ENCODE peak calls at places on chromosomes 16 and 17, in seven cellular contexts. U, N, Q, T, J, L and G are unnamed samples.
A peak's percentile ranks its signal among the peaks of the same experiment; 100 is the strongest.

GRCh38 chr17:50123649-50124349 is 6.2 kb downstream of the SAMD14 start:
- DNase-seq in U (no peak), N (no peak), Q (no peak), T (no peak), J (no peak), L (peak; percentile 46), G (no peak)

GRCh38 chr16:81879625-81880024 is 100.5 kb downstream of the PLCG2 start:
- DNase-seq in U (no peak), N (no peak), Q (no peak), T (no peak), J (no peak), L (no peak), G (no peak)

GRCh38 chr17:29250666-29251065 is 4.0 kb downstream of the CRYBA1 start:
- DNase-seq in U (no peak), N (no peak), Q (no peak), T (no peak), J (no peak), L (peak; percentile 93), G (no peak)

GRCh38 chr17:16961792-16962191 is 10.1 kb downstream of the TNFRSF13B start:
- DNase-seq in U (no peak), N (no peak), Q (no peak), T (no peak), J (no peak), L (no peak), G (no peak)

GRCh38 chr16:81823111-81823510 is 44.0 kb downstream of the PLCG2 start:
- DNase-seq in U (no peak), N (no peak), Q (peak; percentile 30), T (no peak), J (no peak), L (no peak), G (no peak)

GRCh38 chr16:53768593-53768992 is 64.6 kb downstream of the FTO start:
- DNase-seq in U (no peak), N (peak; percentile 61), Q (no peak), T (no peak), J (no peak), L (peak; percentile 87), G (no peak)

GRCh38 chr17:17860761-17861107 is 23.9 kb upstream of the SREBF1 start:
- DNase-seq in U (no peak), N (no peak), Q (no peak), T (no peak), J (no peak), L (no peak), G (no peak)

GRCh38 chr16:2939968-2940367 is 24.1 kb upstream of the KREMEN2 start:
- DNase-seq in U (no peak), N (no peak), Q (no peak), T (no peak), J (no peak), L (no peak), G (no peak)

GRCh38 chr17:43924558-43924957 is 17.2 kb upstream of the MPP2 start:
- DNase-seq in U (no peak), N (no peak), Q (no peak), T (no peak), J (no peak), L (no peak), G (no peak)

GRCh38 chr16:23268561-23268960 is 33.5 kb upstream of the SCNN1B start:
- DNase-seq in U (no peak), N (no peak), Q (no peak), T (no peak), J (no peak), L (no peak), G (no peak)

GRCh38 chr17:79098282-79098867 is 23.8 kb downstream of the ENGASE start:
- DNase-seq in U (no peak), N (no peak), Q (no peak), T (no peak), J (no peak), L (no peak), G (no peak)

GRCh38 chr17:79097226-79098055 is 22.8 kb downstream of the ENGASE start:
- DNase-seq in U (no peak), N (no peak), Q (no peak), T (no peak), J (no peak), L (no peak), G (no peak)

GRCh38 chr17:79102214-79102613 is 27.6 kb downstream of the ENGASE start:
- DNase-seq in U (no peak), N (no peak), Q (no peak), T (no peak), J (no peak), L (no peak), G (no peak)

GRCh38 chr17:79100405-79100804 is 25.8 kb downstream of the ENGASE start:
- DNase-seq in U (no peak), N (no peak), Q (no peak), T (no peak), J (no peak), L (no peak), G (no peak)

GRCh38 chr17:79101111-79101673 is 26.6 kb downstream of the ENGASE start:
- DNase-seq in U (no peak), N (no peak), Q (no peak), T (no peak), J (no peak), L (no peak), G (no peak)
- H3K9me3 ChIP-seq in U (no peaks in the 10 kb centered on the region), N (no peaks in the 10 kb centered on the region), Q (no peaks in the 10 kb centered on the region), T (no peaks in the 10 kb centered on the region), J (no peaks in the 10 kb centered on the region), L (no peaks in the 10 kb centered on the region), G (no peaks in the 10 kb centered on the region)

DNA sequence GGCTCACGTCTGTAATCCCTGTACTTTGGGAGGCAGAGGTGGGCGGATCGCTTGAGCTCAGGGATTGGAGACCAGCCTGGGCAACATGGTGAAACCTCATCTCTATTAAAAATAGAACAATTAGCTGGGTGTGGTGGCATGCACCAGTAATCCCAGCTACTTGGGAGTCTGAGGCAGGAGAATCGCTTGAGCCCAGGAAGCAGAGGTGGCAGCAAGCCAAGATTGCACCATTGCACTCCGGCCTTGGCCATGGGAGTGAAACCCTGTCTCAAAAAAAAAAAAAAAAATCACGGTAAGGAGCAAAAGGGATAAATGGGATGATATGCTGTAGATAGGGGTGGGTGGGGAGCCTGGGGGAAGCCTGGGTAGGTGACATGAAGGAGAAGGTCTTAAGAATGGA is 20.4 kb upstream of the TMEM98 start:
- DNase-seq in U (no peak), N (no peak), Q (no peak), T (no peak), J (no peak), L (no peak), G (peak; percentile 63)
- TF ChIP-seq CTCF in U (no peak), N (no peak), Q (no peak), T (no peak), J (no peak), L (no peak), G (no peak)

DNA sequence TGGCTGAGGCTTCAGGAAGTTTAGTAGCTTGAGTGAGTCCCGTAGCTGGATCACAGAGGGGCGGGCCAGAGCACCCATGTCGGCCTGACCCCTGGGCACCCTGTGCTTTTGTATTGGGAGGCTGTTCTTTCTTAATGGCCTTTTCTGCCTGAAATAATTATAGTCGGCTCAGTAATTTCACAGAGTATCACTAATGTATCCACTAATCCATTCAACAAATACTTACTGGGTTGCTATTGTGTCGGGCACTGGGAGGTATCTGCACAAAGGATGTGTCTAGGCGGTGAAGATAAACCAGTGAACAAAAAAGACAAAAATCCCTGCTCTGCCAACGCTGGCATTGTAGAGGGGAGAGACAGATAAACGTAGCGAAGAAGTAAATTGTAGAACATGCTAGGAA is 318.6 kb downstream of the FOXL1 start:
- DNase-seq in U (no peak), N (no peak), Q (no peak), T (no peak), J (no peak), L (no peak), G (no peak)
- TF ChIP-seq POLR2A in U (no peak), N (no peak), Q (no peak), T (no peak), J (no peak), L (no peak), G (no peak)

GRCh38 chr17:27069842-27070508 is 223.9 kb upstream of the WSB1 start:
- DNase-seq in U (no peak), N (no peak), Q (no peak), T (no peak), J (no peak), L (no peak), G (no peak)
- H3K9me3 ChIP-seq in U (no peaks in the 10 kb centered on the region), N (no peaks in the 10 kb centered on the region), Q (no peaks in the 10 kb centered on the region), T (no peaks in the 10 kb centered on the region), J (no peaks in the 10 kb centered on the region), L (peaks cover 4% of the 10 kb centered on the region), G (no peaks in the 10 kb centered on the region)

GRCh38 chr17:48457080-48457836 is 27.2 kb upstream of the SKAP1 start:
- DNase-seq in U (peak; percentile 16), N (peak; percentile 54), Q (peak; percentile 32), T (no peak), J (peak; percentile 66), L (peak; percentile 39), G (peak; percentile 64)
- TF ChIP-seq CTCF in U (peak; percentile 62), N (peak; percentile 100), Q (peak; percentile 94), T (peak; percentile 68), J (peak; percentile 81), L (peak; percentile 76), G (peak; percentile 90)

GRCh38 chr17:38868095-38868967 is 1.5 kb upstream of the LASP1 start:
- DNase-seq in U (peak; percentile 79), N (no peak), Q (peak; percentile 67), T (peak; percentile 64), J (no peak), L (peak; percentile 55), G (peak; percentile 77)

GRCh38 chr17:38867179-38867994 is 2.5 kb upstream of the LASP1 start:
- DNase-seq in U (peak; percentile 77), N (no peak), Q (peak; percentile 47), T (peak; percentile 81), J (no peak), L (peak; percentile 68), G (peak; percentile 78)

GRCh38 chr17:38870259-38871165 is 654 bp downstream of the LASP1 start:
- DNase-seq in U (peak; percentile 77), N (no peak), Q (peak; percentile 83), T (peak; percentile 75), J (peak; percentile 87), L (peak; percentile 42), G (peak; percentile 71)

GRCh38 chr17:38869647-38870258 is at the start of gene LASP1:
- DNase-seq in U (peak; percentile 87), N (no peak), Q (peak; percentile 91), T (peak; percentile 85), J (peak; percentile 90), L (peak; percentile 87), G (peak; percentile 84)

GRCh38 chr17:38868968-38869646 is 751 bp upstream of the LASP1 start:
- DNase-seq in U (peak; percentile 95), N (peak; percentile 79), Q (peak; percentile 90), T (peak; percentile 96), J (peak; percentile 95), L (peak; percentile 88), G (peak; percentile 87)
- TF ChIP-seq POLR2A in U (peak; percentile 31), N (no peak), Q (no peak), T (no peak), J (no peak), L (no peak), G (peak; percentile 61)